ENCODE peak calls at places on chromosomes 2 and 18, in ten cellular contexts. B is cardiac muscle cell, Y is astrocyte of the spinal cord, E is AG04449, U is fibroblast of mammary gland, Z is testis, T is OCI-LY7, A is H1, J is fibroblast of the aortic adventitia, R is BJ. N is an unnamed sample.

GRCh38 chr18:31041346-31042067 is 1.0 kb downstream of the DSC3 start:
- DNase-seq in Z (peak), B (peak), Y (peak), U (no peak), J (no peak), T (no peak), A (peak), E (no peak), R (no peak), N (no peak)

GRCh38 chr2:28981620-28982371 is 698 bp downstream of the TOGARAM2 start:
- DNase-seq in E (no peak), U (no peak), Z (no peak), R (no peak), Y (no peak), B (no peak), T (no peak), A (no peak), J (no peak), N (peak)

GRCh38 chr2:2823061-2823753 is 492.1 kb upstream of the MYT1L start:
- DNase-seq in E (no peak), B (no peak), A (peak), J (peak), R (no peak), Y (no peak), U (no peak), Z (no peak), T (no peak), N (no peak)

GRCh38 chr2:12119841-12120240 is 373.4 kb downstream of the LPIN1 start:
- DNase-seq in J (peak), Z (no peak), T (no peak), U (peak), B (peak), A (no peak), R (no peak), Y (peak), E (no peak), N (no peak)

GRCh38 chr2:224146356-224147160 is 107.5 kb upstream of the SERPINE2 start:
- DNase-seq in R (no peak), T (no peak), E (no peak), A (no peak), Z (no peak), J (no peak), B (no peak), U (no peak), Y (no peak), N (no peak)

GRCh38 chr18:45441110-45441842 is 174.0 kb upstream of the SLC14A2 start:
- DNase-seq in E (no peak), B (no peak), A (no peak), U (peak), J (peak), T (no peak), Z (no peak), R (no peak), Y (peak), N (peak)

GRCh38 chr18:2881490-2882195 is 34.8 kb downstream of the EMILIN2 start:
- DNase-seq in R (peak), B (peak), J (peak), Z (peak), U (peak), A (no peak), E (peak), Y (peak), T (peak), N (peak)

GRCh38 chr2:26245231-26245732 is 543 bp downstream of the HADHB start:
- DNase-seq in J (no peak), Z (peak), T (peak), A (no peak), R (no peak), U (peak), Y (no peak), B (no peak), E (no peak), N (peak)

GRCh38 chr2:120794716-120795115 is 59.0 kb downstream of the GLI2 start:
- DNase-seq in R (no peak), J (peak), T (no peak), E (no peak), Z (no peak), B (peak), U (peak), A (no peak), Y (no peak), N (peak)

GRCh38 chr2:144460981-144461766 is 58.7 kb downstream of the ZEB2 start:
- DNase-seq in U (peak), E (no peak), Z (peak), R (no peak), Y (peak), B (peak), A (no peak), J (no peak), T (no peak), N (peak)

GRCh38 chr2:76174505-76174904 is 463.8 kb upstream of the GCFC2 start:
- DNase-seq in J (no peak), E (no peak), Z (no peak), T (no peak), Y (no peak), B (no peak), A (no peak), U (no peak), R (no peak), N (no peak)

GRCh38 chr2:70084973-70085710 is 2.1 kb upstream of the PCBP1 start:
- DNase-seq in Y (no peak), E (no peak), A (peak), U (no peak), J (no peak), B (no peak), R (no peak), T (peak), Z (peak), N (no peak)

GRCh38 chr2:157699806-157700205 is 71.1 kb upstream of the ACVR1C start:
- DNase-seq in B (no peak), Y (no peak), U (no peak), Z (no peak), R (no peak), A (no peak), J (no peak), T (no peak), E (no peak), N (no peak)

GRCh38 chr2:219433666-219434467 is 776 bp upstream of the SPEG start:
- DNase-seq in B (peak), E (no peak), J (peak), U (peak), Y (peak), Z (no peak), A (peak), T (peak), R (no peak), N (peak)

GRCh38 chr2:73176205-73176880 is 26.0 kb upstream of the NOTO start:
- DNase-seq in Z (no peak), A (peak), B (peak), T (no peak), Y (no peak), R (no peak), E (no peak), J (no peak), U (no peak), N (peak)

GRCh38 chr2:18599509-18600254 is 10.3 kb upstream of the NT5C1B start:
- DNase-seq in Y (no peak), T (peak), R (peak), B (peak), E (no peak), A (no peak), U (peak), Z (no peak), J (peak), N (no peak)

GRCh38 chr2:159249955-159250723 is 36.4 kb downstream of the WDSUB1 start:
- DNase-seq in R (peak), J (peak), U (peak), Y (peak), Z (peak), B (peak), E (peak), A (no peak), T (peak), N (peak)

DNA sequence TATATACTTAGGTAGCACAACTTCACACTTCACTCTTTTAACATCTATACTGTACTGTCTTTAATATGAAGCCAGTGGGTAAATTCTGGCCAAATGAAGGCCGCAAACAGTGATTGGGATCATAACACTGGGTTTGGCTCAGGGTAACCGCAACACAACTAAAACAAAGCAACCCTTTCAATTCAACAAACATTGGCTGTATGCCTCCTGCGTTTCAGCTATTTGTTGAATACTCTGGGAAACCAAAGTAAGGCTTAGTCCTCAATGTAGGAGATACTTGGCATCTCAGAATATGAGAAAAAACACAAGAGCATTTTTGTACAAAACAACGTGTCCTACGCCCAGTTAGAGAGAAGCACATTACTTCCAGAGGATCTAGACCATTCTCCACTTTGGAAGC is 693.3 kb upstream of the KLHL29 start:
- DNase-seq in E (no peak), J (no peak), R (no peak), Z (no peak), U (no peak), T (no peak), B (no peak), A (no peak), Y (no peak), N (no peak)
- TF ChIP-seq CTCF in E (no peak), J (no peak), R (no peak), Z (no peak), U (no peak), T (no peak), B (no peak), A (no peak), Y (no peak), N (no peak)

GRCh38 chr2:172082105-172082943 is 3.0 kb upstream of the DLX1 start:
- DNase-seq in U (no peak), B (no peak), R (no peak), E (no peak), Z (no peak), T (no peak), Y (no peak), A (no peak), J (peak), N (no peak)

GRCh38 chr2:172082944-172083718 is 2.2 kb upstream of the DLX1 start:
- DNase-seq in B (no peak), A (peak), U (no peak), R (no peak), T (no peak), Y (no peak), Z (no peak), E (no peak), J (peak), N (no peak)

GRCh38 chr2:172084484-172084733 is 898 bp upstream of the DLX1 start:
- DNase-seq in A (no peak), Z (no peak), J (no peak), E (no peak), T (no peak), U (no peak), Y (no peak), B (no peak), R (no peak), N (no peak)

GRCh38 chr2:172084734-172085459 is 410 bp upstream of the DLX1 start:
- DNase-seq in J (peak), R (peak), U (peak), E (peak), Y (peak), A (peak), T (peak), Z (peak), B (peak), N (peak)

GRCh38 chr2:172083725-172084483 is 1.4 kb upstream of the DLX1 start:
- DNase-seq in Z (no peak), B (no peak), Y (no peak), E (no peak), J (no peak), U (no peak), R (no peak), T (no peak), A (peak), N (no peak)
- H3K4me3 ChIP-seq in Z (no peak), B (no peak), Y (no peak), E (peak), J (peak), U (peak), R (peak), T (peak), A (no peak), N (no peak)

GRCh38 chr18:12394428-12394827 is 13.3 kb upstream of the PRELID3A start:
- DNase-seq in R (no peak), Y (no peak), U (no peak), A (peak), T (peak), B (no peak), J (no peak), Z (no peak), E (no peak), N (peak)
- TF ChIP-seq CTCF in R (peak), Y (peak), U (peak), A (peak), T (peak), B (peak), J (peak), Z (no peak), E (peak), N (peak)

GRCh38 chr2:198004921-198005829 is 200.8 kb downstream of the PLCL1 start:
- DNase-seq in A (no peak), B (no peak), J (no peak), Y (no peak), T (no peak), Z (no peak), R (no peak), E (no peak), U (no peak), N (no peak)

GRCh38 chr2:198000417-198000816 is 196.0 kb downstream of the PLCL1 start:
- DNase-seq in U (no peak), B (no peak), J (no peak), T (no peak), R (no peak), Y (no peak), A (no peak), E (no peak), Z (no peak), N (no peak)

GRCh38 chr2:198006733-198007132 is 202.3 kb downstream of the PLCL1 start:
- DNase-seq in J (no peak), R (no peak), B (no peak), Y (no peak), U (no peak), Z (no peak), E (no peak), A (no peak), T (no peak), N (no peak)

GRCh38 chr2:198008230-198008629 is 203.8 kb downstream of the PLCL1 start:
- DNase-seq in A (no peak), R (no peak), J (no peak), U (no peak), B (no peak), Y (no peak), E (no peak), T (no peak), Z (no peak), N (no peak)

GRCh38 chr2:198004173-198004572 is 199.8 kb downstream of the PLCL1 start:
- DNase-seq in Z (no peak), U (peak), Y (peak), A (no peak), J (peak), B (peak), T (no peak), R (no peak), E (no peak), N (no peak)
- H3K4me3 ChIP-seq in Z (no peak), U (no peak), Y (no peak), A (no peak), J (no peak), B (no peak), T (no peak), R (no peak), E (no peak), N (no peak)

GRCh38 chr18:62637807-62638687 is 77.3 kb upstream of the PHLPP1 start:
- DNase-seq in U (no peak), T (peak), A (peak), B (peak), J (no peak), Z (peak), R (no peak), E (no peak), Y (no peak), N (peak)
- TF ChIP-seq CTCF in U (peak), T (peak), A (peak), B (peak), J (peak), Z (peak), R (peak), E (peak), Y (peak), N (peak)